ENCODE peak calls at places on chromosomes 4 and X, in seven cellular contexts. B is IMR-90, J is fibroblast of villous mesenchyme, H is lower leg skin, Z is testis, Y is HFFc6, K is GM13977. I is an unnamed sample.

GRCh38 chrX:107716045-107716684 is 59.4 kb downstream of the TSC22D3 start:
- DNase-seq in K (peak; percentile 41), J (no peak), Z (no peak), H (no peak), Y (no peak), B (peak; percentile 21), I (peak; percentile 29)

GRCh38 chr4:109873791-109874514 is 26.0 kb downstream of the LRIT3 start:
- DNase-seq in Y (peak; percentile 4), B (peak; percentile 2), H (no peak), Z (no peak), J (no peak), K (no peak), I (no peak)

GRCh38 chrX:147838465-147839131 is 73.1 kb upstream of the FMR1 start:
- DNase-seq in J (peak; percentile 0), K (peak; percentile 12), Z (no peak), B (no peak), H (no peak), Y (no peak), I (no peak)

GRCh38 chrX:110219920-110220319 is 98.0 kb downstream of the AMMECR1 start:
- DNase-seq in K (no peak), J (peak; percentile 80), Y (peak; percentile 35), Z (no peak), H (no peak), B (peak; percentile 69), I (no peak)

GRCh38 chr4:155495572-155496293 is 119.0 kb upstream of the MAP9 start:
- DNase-seq in K (no peak), Z (no peak), Y (no peak), H (no peak), B (no peak), J (no peak), I (no peak)

GRCh38 chrX:133482345-133483041 is 67.2 kb upstream of the GPC4 start:
- DNase-seq in H (no peak), J (no peak), Y (no peak), Z (no peak), K (no peak), B (peak; percentile 52), I (no peak)

GRCh38 chrX:119757979-119758681 is at the start of gene SOWAHD:
- DNase-seq in K (no peak), B (no peak), H (peak; percentile 17), J (no peak), Y (no peak), Z (peak; percentile 77), I (peak; percentile 9)

GRCh38 chrX:132017431-132018185 is 5.5 kb upstream of the STK26 start:
- DNase-seq in K (no peak), J (no peak), Y (no peak), B (no peak), Z (no peak), H (no peak), I (no peak)

GRCh38 chr4:69485130-69485529 is 10.6 kb downstream of the UGT2B4 start:
- DNase-seq in Z (no peak), J (no peak), K (no peak), Y (no peak), H (no peak), B (no peak), I (no peak)

GRCh38 chrX:3545901-3546300 is 167.5 kb downstream of the PRKX start:
- DNase-seq in J (no peak), H (peak; percentile 44), K (no peak), Y (peak; percentile 18), B (no peak), Z (no peak), I (no peak)

GRCh38 chrX:21655901-21656586 is 2.1 kb downstream of the KLHL34 start:
- DNase-seq in H (no peak), K (peak; percentile 29), B (no peak), Y (no peak), Z (peak; percentile 18), J (no peak), I (no peak)

GRCh38 chr4:71549516-71550160 is 210.8 kb downstream of the SLC4A4 start:
- DNase-seq in Y (no peak), J (no peak), Z (no peak), H (no peak), B (peak; percentile 22), K (no peak), I (no peak)

GRCh38 chr4:71541541-71541940 is 202.7 kb downstream of the SLC4A4 start:
- DNase-seq in H (no peak), Z (no peak), Y (no peak), B (no peak), J (no peak), K (no peak), I (no peak)

GRCh38 chr4:71550220-71551190 is 211.7 kb downstream of the SLC4A4 start:
- DNase-seq in B (peak; percentile 84), Z (no peak), J (peak; percentile 58), Y (peak; percentile 82), H (no peak), K (no peak), I (no peak)

GRCh38 chr4:71540749-71541269 is 202.0 kb downstream of the SLC4A4 start:
- DNase-seq in Y (no peak), K (no peak), H (no peak), J (no peak), Z (no peak), B (no peak), I (no peak)

DNA sequence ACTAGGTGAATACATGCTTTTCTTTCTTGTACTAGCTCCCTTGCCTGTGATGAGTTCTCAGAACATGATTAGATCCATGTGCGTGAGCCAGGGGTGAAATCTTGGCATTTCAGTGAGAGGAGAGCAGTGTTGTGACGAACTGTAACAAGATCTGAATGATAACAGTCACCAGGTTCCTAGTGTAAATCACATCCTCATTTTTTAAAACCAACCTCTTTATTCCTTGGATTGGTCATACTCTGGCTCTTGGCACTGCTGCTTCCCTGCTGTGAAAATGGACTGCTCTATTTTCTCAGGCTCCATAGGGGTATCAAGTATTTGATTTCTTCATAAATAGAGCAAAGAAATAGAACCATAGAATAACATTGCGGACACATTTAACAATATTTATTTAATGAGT is 206.3 kb downstream of the SLC4A4 start:
- DNase-seq in J (peak; percentile 26), H (no peak), Z (no peak), Y (peak; percentile 64), B (peak; percentile 59), K (no peak), I (no peak)
- TF ChIP-seq CTCF in J (no peak), H (no peak), Z (no peak), Y (no peak), B (no peak), K (no peak), I (no peak)

GRCh38 chr4:83961575-83961974 is 425.7 kb downstream of the GPAT3 start:
- DNase-seq in B (peak; percentile 23), Y (peak; percentile 35), J (no peak), H (no peak), Z (no peak), K (no peak), I (no peak)
- TF ChIP-seq CTCF in B (peak; percentile 41), Y (peak; percentile 79), J (peak; percentile 5), H (no peak), Z (no peak), K (no peak), I (no peak)

GRCh38 chr4:154332681-154333421 is 158.7 kb downstream of the DCHS2 start:
- DNase-seq in Z (peak; percentile 77), B (peak; percentile 2), K (no peak), Y (no peak), J (no peak), H (peak; percentile 17), I (no peak)
- TF ChIP-seq CTCF in Z (no peak), B (no peak), K (peak; percentile 15), Y (no peak), J (no peak), H (no peak), I (no peak)

GRCh38 chr4:48906283-48907173 is at the start of gene OCIAD2:
- DNase-seq in H (peak; percentile 43), J (peak; percentile 23), B (no peak), Z (peak; percentile 86), K (peak; percentile 87), Y (no peak), I (peak; percentile 32)
- TF ChIP-seq CTCF in H (no peak), J (no peak), B (no peak), Z (no peak), K (peak; percentile 46), Y (no peak), I (no peak)

GRCh38 chr4:30950737-30951136 is 230.6 kb downstream of the PCDH7 start:
- DNase-seq in Y (no peak), B (no peak), J (peak; percentile 11), H (peak; percentile 80), Z (no peak), K (no peak), I (no peak)

GRCh38 chr4:30956891-30957290 is 236.7 kb downstream of the PCDH7 start:
- DNase-seq in Z (no peak), K (no peak), H (no peak), B (no peak), J (no peak), Y (no peak), I (no peak)

GRCh38 chr4:30948653-30949052 is 228.5 kb downstream of the PCDH7 start:
- DNase-seq in B (peak; percentile 58), Y (no peak), K (no peak), J (peak; percentile 81), H (no peak), Z (no peak), I (no peak)

GRCh38 chr4:30953799-30954198 is 233.6 kb downstream of the PCDH7 start:
- DNase-seq in K (no peak), B (no peak), Z (no peak), Y (no peak), J (no peak), H (no peak), I (no peak)

GRCh38 chr4:30952526-30953219 is 232.5 kb downstream of the PCDH7 start:
- DNase-seq in Y (no peak), B (no peak), K (no peak), J (peak; percentile 23), H (no peak), Z (no peak), I (no peak)
- TF ChIP-seq CTCF in Y (no peak), B (no peak), K (no peak), J (no peak), H (no peak), Z (no peak), I (no peak)

I was measured in neural crest cell.